ENCODE peak calls at places on chromosomes 5 and 9, in four cellular contexts. K is IMR-90, U is neuronal stem cell, N is H9. F is an unnamed sample.

GRCh38 chr5:81884871-81885270 is 87.0 kb upstream of the ATG10 start:
- DNase-seq in U (no peak), K (no peak), N (no peak), F (no peak)

GRCh38 chr5:143229896-143230675 is 173.4 kb downstream of the NR3C1 start:
- DNase-seq in U (no peak), K (no peak), N (no peak), F (peak)

GRCh38 chr9:6584881-6585597 is 60.5 kb downstream of the GLDC start:
- DNase-seq in U (no peak), K (peak), N (no peak), F (peak)

GRCh38 chr9:34694811-34695210 is 3.7 kb upstream of the CCL19 start:
- DNase-seq in U (no peak), K (no peak), N (no peak), F (peak)

GRCh38 chr9:110932883-110933282 is 105.4 kb downstream of the LPAR1 start:
- DNase-seq in U (no peak), K (no peak), N (no peak), F (no peak)

GRCh38 chr5:10145922-10146321 is 103.8 kb downstream of the ATPSCKMT start:
- DNase-seq in U (no peak), K (peak), N (no peak), F (peak)

GRCh38 chr9:5428794-5429528 is 8.8 kb downstream of the PLGRKT start:
- DNase-seq in N (no peak), K (no peak), U (no peak), F (no peak)

GRCh38 chr5:110053205-110053604 is 363.5 kb downstream of the MAN2A1 start:
- DNase-seq in N (no peak), K (no peak), U (no peak), F (no peak)

GRCh38 chr5:135625961-135626360 is 47.2 kb upstream of the CXCL14 start:
- DNase-seq in N (no peak), U (no peak), K (no peak), F (no peak)

GRCh38 chr5:8683528-8683927 is 814.6 kb downstream of the MTRR start:
- DNase-seq in U (no peak), K (no peak), N (no peak), F (no peak)

GRCh38 chr5:7391215-7391614 is 4.7 kb upstream of the ADCY2 start:
- DNase-seq in U (peak), N (no peak), K (no peak), F (peak)

DNA sequence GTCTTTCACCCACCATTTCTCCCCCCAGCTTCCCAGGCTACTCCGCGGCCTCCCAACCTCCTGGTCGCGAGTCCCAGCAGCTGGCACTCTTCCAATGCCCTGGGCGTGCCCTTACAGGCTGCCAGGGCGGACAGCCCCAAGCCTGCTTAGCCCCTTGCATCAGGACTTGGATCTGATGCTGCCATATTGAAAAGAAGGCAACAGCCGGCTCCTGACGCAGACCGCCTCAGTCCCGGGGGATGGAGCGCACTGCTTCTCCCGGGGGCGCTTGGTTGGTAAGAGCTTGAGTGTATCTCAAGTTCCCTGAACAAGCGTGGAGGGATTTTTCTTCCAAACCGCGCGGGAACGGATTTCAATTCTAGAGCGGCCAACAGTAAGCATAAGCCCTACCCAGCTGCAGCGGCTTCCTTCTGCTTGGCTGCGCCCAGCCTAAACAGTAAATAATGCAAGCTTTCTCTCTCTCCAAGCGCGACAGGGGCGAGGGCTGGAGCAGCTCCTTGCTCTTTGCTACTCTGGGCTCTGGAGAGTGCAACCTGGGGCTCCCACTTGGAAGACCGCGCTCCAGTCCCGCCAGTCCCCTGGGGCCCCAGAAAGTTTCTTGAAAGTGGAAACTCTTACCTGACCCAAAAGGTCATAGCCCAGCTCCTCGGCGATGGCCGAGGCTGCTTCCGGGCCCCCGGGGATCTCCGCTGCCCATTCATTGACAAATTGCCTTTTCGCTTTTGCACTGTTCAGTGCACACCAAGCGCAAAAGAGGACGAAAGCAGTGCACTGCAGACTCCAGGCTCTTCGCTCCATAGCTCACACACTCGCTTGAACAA is 593 bp downstream of the PCSK1 start:
- DNase-seq in N (peak), K (no peak), U (no peak), F (peak)
- H3K18ac ChIP-seq in N (no peak), K (no peak), U (peak), F (no peak)

GRCh38 chr9:131610231-131610761 is 65.0 kb downstream of the PRRT1B start:
- DNase-seq in N (no peak), K (peak), U (no peak), F (no peak)

GRCh38 chr9:131607591-131607990 is 62.3 kb downstream of the PRRT1B start:
- DNase-seq in N (no peak), K (no peak), U (no peak), F (peak)

GRCh38 chr9:131606896-131607567 is 61.7 kb downstream of the PRRT1B start:
- DNase-seq in K (no peak), N (no peak), U (no peak), F (peak)

GRCh38 chr9:131608469-131609115 is 63.3 kb downstream of the PRRT1B start:
- DNase-seq in K (peak), N (peak), U (peak), F (peak)

GRCh38 chr9:131609116-131609830 is 64.0 kb downstream of the PRRT1B start:
- DNase-seq in K (peak), N (no peak), U (no peak), F (peak)
- H3K18ac ChIP-seq in K (peak), N (peak), U (peak), F (no peak)

DNA sequence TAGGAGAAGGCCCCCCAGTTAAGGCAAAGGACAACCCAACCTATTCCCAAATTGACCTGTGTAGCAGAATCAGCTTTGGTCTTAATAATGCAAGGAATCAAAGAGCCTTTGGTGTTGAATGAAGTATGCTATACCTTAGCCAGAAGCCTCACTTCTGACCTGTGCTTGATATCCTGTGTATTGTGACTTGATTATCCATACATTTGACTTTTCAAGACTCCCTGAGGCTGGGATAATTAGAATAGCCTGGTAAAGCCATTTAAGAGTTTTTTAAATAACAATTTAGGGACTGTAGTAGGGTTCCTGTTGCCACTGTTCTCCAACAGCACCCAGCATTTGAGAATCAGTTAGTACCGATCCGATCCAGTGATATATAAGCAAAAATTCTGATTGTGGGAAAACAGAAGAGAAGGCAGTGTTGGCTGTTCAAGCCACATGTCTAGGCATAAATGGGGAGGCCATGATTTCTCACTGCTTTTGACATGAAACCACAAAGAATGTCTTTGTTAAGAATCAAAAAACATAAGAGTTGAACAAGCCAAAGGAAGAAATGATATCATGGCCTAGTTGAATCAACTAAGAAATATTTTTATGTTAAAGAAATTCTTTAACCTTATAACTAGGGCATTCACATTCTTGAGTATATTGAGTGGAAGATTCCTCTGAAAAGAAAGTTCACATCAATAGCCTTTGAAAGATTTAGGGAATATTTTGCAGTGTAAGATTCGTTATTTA is 98.9 kb downstream of the F2RL2 start:
- DNase-seq in U (no peak), K (no peak), N (no peak), F (no peak)
- H3K18ac ChIP-seq in U (no peak), K (no peak), N (no peak), F (peak)

DNA sequence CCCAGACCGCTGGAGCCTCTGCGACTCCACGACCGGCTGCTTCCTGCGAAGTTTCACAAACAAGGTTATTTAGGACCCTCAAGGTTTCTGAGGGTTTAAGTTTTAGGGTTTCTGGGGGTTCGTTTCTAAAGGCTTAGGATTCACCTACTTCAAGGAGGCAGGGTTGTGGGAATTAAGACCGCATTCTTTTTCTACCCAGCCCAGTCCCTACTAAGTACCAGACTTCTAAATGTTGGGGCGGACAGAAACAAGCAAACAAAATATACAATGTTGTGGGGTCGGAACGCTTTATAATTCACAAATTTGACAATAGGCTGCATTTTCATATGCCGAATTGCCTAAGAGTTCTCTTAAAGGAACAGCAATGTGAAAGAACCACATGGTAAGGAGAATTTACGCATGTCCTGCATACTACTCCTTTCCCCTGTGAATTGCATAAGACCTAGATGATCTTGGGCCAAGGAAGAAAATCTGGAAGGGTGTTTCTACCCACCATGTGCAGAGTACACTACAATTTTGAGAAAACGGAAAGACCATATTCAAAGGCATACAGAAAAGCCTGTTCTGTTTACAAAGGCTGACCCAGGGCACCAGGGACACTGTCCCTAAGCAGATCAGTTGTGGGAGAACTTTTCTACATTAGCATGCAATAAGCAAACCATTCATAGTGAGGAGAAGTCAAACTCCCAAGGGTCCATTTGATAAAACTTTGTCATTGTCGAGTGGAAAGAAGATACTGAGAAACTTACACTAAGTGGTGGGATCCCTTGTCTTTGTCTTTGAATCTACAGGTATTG is 457.3 kb downstream of the RAB3C start:
- DNase-seq in U (no peak), K (no peak), N (no peak), F (peak)
- H3K18ac ChIP-seq in U (peak), K (peak), N (no peak), F (no peak)

GRCh38 chr9:112663681-112664080 is 54.2 kb downstream of the INIP start:
- DNase-seq in K (no peak), N (no peak), U (no peak), F (no peak)
- H3K18ac ChIP-seq in K (no peak), N (no peak), U (no peak), F (no peak)

DNA sequence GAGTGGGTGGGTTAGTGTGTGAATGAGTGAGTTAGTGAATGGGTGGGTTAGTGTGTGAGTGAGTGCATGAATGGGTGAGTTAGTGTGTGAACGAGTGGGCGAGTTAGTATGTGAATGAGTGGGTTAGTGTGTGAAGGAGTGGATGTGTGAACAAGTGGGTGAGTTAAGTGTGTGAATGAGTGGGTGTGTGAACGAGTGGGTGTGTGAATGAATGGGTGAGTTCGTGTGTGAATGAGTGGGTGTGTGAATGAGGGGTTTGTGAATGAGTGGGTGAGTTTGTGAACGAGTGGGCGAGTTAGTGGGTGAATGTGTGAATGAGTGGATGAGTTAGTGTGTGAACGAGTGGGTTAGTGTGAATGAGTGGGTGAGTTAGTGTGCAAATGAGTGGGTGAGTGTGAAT is 34.0 kb downstream of the NKD2 start:
- DNase-seq in N (no peak), K (no peak), U (no peak), F (no peak)
- H3K18ac ChIP-seq in N (no peak), K (no peak), U (no peak), F (no peak)

GRCh38 chr9:71968541-71969090 is 57.2 kb downstream of the C9orf85 start:
- DNase-seq in N (no peak), K (no peak), U (no peak), F (no peak)
- H3K18ac ChIP-seq in N (no peak), K (no peak), U (no peak), F (no peak)

GRCh38 chr9:134458111-134458845 is 132.0 kb downstream of the RXRA start:
- DNase-seq in U (no peak), N (no peak), K (peak), F (no peak)

GRCh38 chr9:134455951-134456739 is 129.9 kb downstream of the RXRA start:
- DNase-seq in K (peak), N (no peak), U (no peak), F (peak)

GRCh38 chr9:134457321-134457923 is 131.2 kb downstream of the RXRA start:
- DNase-seq in N (no peak), K (no peak), U (no peak), F (no peak)

GRCh38 chr9:134455537-134455936 is 129.3 kb downstream of the RXRA start:
- DNase-seq in U (no peak), K (no peak), N (no peak), F (no peak)

DNA sequence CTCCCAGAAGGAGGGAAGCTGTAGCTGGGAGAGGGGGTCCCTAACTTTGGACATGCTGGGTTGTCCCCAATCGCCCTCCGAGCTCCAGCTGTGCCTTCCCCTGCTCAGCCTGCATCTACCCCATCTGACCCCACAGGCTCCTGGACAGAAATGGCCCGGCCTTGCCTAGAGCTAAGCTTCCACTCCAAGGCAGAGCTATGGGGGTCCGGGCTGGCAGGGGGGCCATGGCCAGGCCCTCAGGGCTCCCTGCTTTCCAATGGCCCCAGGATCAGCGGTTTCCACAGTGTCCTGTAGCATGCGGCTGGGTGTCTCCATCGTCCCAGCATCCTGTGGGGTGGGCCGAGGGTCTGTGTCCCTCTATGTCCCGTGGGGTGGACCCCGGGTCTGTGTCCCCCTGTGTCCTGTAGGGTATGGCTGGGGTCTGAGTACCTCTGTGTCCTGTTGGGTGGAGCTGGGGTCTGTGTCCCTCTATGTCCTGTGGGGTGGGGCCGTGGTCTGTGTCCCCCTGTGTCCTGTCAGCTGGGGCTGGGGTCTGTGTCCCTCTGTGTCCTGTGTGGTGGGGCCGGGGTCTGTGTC is 130.6 kb downstream of the RXRA start:
- DNase-seq in N (no peak), K (no peak), U (no peak), F (no peak)
- H3K18ac ChIP-seq in N (peak), K (peak), U (peak), F (no peak)